ENCODE peak calls at places on chromosome 14, in six cellular contexts. C is astrocyte of the spinal cord, R is kidney, E is gastrocnemius medialis, Z is HFF-Myc, B is natural killer cell. F is an unnamed sample.

GRCh38 chr14:54699087-54699530 is 132.2 kb downstream of the SAMD4A start:
- DNase-seq in C (no peak), R (no peak), E (peak; percentile 84), Z (no peak), B (no peak), F (no peak)

GRCh38 chr14:34873591-34874385 is 1.4 kb downstream of the BAZ1A start:
- DNase-seq in C (peak; percentile 71), R (peak; percentile 95), E (peak; percentile 69), Z (peak; percentile 47), B (peak; percentile 82), F (peak; percentile 93)

GRCh38 chr14:68753696-68754095 is 39.2 kb downstream of the ZFP36L1 start:
- DNase-seq in C (no peak), R (no peak), E (no peak), Z (peak; percentile 24), B (no peak), F (no peak)

GRCh38 chr14:103115845-103116572 is 7.3 kb upstream of the TNFAIP2 start:
- DNase-seq in C (no peak), R (no peak), E (no peak), Z (no peak), B (no peak), F (no peak)

GRCh38 chr14:66624319-66624937 is 116.5 kb downstream of the GPHN start:
- DNase-seq in C (peak; percentile 72), R (no peak), E (no peak), Z (peak; percentile 44), B (no peak), F (peak; percentile 29)

GRCh38 chr14:91211017-91211416 is 33.5 kb downstream of the GPR68 start:
- DNase-seq in C (no peak), R (no peak), E (no peak), Z (no peak), B (no peak), F (no peak)

GRCh38 chr14:50272498-50272897 is 39.5 kb downstream of the L2HGDH start:
- DNase-seq in C (no peak), R (no peak), E (no peak), Z (no peak), B (no peak), F (no peak)

GRCh38 chr14:35628989-35629388 is 95.0 kb downstream of the INSM2 start:
- DNase-seq in C (no peak), R (no peak), E (no peak), Z (no peak), B (no peak), F (no peak)

GRCh38 chr14:54901380-54902142 is 1.1 kb downstream of the GCH1 start:
- DNase-seq in C (no peak), R (no peak), E (no peak), Z (no peak), B (peak; percentile 22), F (peak; percentile 48)

GRCh38 chr14:97603201-97603600 is 806.0 kb downstream of the VRK1 start:
- DNase-seq in C (no peak), R (no peak), E (no peak), Z (no peak), B (no peak), F (no peak)

GRCh38 chr14:30064454-30064853 is 136.8 kb upstream of the PRKD1 start:
- DNase-seq in C (no peak), R (no peak), E (no peak), Z (no peak), B (no peak), F (no peak)

GRCh38 chr14:38042356-38042755 is 165.3 kb upstream of the SSTR1 start:
- DNase-seq in C (peak; percentile 65), R (no peak), E (no peak), Z (peak; percentile 63), B (no peak), F (no peak)

GRCh38 chr14:87745507-87746118 is 247.4 kb downstream of the GALC start:
- DNase-seq in C (peak; percentile 2), R (no peak), E (no peak), Z (peak; percentile 30), B (no peak), F (no peak)

GRCh38 chr14:49863483-49864262 is 11.1 kb upstream of the NEMF start:
- DNase-seq in C (peak; percentile 12), R (no peak), E (no peak), Z (no peak), B (no peak), F (no peak)

GRCh38 chr14:32109676-32110075 is 32.6 kb downstream of the ARHGAP5 start:
- DNase-seq in C (peak; percentile 77), R (no peak), E (no peak), Z (peak; percentile 31), B (no peak), F (no peak)

GRCh38 chr14:35480119-35480769 is 53.7 kb upstream of the INSM2 start:
- DNase-seq in C (no peak), R (no peak), E (no peak), Z (no peak), B (no peak), F (no peak)

GRCh38 chr14:50839048-50839447 is 8.1 kb upstream of the NIN start:
- DNase-seq in C (no peak), R (no peak), E (no peak), Z (no peak), B (no peak), F (no peak)

GRCh38 chr14:66634876-66635275 is 126.9 kb downstream of the GPHN start:
- DNase-seq in C (no peak), R (no peak), E (no peak), Z (no peak), B (no peak), F (no peak)

DNA sequence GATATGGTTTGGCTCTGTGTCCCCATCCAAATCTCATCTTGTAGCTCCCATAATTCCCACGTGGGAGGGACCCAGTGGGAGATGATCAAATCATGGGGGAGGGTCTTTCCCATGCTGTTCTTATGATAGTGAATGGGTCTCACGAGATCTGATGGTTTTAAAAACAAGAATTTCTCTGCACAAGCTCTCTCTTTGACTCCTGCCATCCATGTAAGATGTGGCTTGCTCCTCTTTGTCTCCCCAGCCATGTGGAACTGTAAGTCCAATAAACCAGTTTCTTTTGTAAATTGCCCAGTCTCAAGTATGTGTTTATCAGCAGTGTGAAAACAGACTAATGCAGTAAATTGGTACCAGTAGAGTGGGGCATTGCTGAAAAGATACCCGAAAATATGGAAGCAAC is 146.2 kb downstream of the DPF3 start:
- DNase-seq in C (no peak), R (no peak), E (no peak), Z (no peak), B (no peak), F (no peak)
- TF ChIP-seq CTCF in C (no peak), R (no peak), E (no peak), Z (no peak), B (no peak), F (no peak)

GRCh38 chr14:104715416-104715815 is 8.6 kb upstream of the ADSS1 start:
- DNase-seq in C (no peak), R (no peak), E (no peak), Z (no peak), B (no peak), F (no peak)
- TF ChIP-seq CTCF in C (no peak), R (no peak), E (no peak), Z (no peak), B (no peak), F (no peak)

GRCh38 chr14:23361320-23361719 is 3.7 kb downstream of the EFS start:
- DNase-seq in C (peak; percentile 54), R (no peak), E (no peak), Z (no peak), B (no peak), F (no peak)

GRCh38 chr14:23364164-23364571 is 804 bp downstream of the EFS start:
- DNase-seq in C (no peak), R (peak; percentile 63), E (no peak), Z (no peak), B (no peak), F (no peak)

GRCh38 chr14:23361763-23362162 is 3.2 kb downstream of the EFS start:
- DNase-seq in C (no peak), R (no peak), E (no peak), Z (no peak), B (no peak), F (no peak)

GRCh38 chr14:23360496-23360895 is 4.5 kb downstream of the EFS start:
- DNase-seq in C (no peak), R (no peak), E (no peak), Z (no peak), B (no peak), F (no peak)

DNA sequence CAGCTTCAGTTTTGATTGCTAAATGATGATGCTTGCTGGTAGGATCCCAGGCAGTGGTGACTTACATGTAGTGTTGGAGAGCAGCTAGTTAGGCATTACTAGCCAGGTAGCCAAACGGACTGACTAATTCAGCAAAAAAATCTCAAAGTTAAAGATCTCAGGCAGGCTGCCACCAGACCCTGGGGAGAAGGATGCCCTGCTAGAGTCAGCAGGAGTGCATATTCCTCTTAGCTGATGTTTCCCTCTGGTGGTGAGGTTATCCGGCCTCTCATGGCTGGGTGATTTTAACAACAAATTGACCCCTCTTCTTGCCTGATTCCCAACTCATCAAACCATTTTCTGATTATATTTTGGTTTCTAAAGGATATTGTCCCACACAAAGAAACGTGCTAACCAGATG is 2.8 kb downstream of the EFS start:
- DNase-seq in C (peak; percentile 14), R (no peak), E (no peak), Z (no peak), B (no peak), F (no peak)
- TF ChIP-seq CTCF in C (peak; percentile 31), R (no peak), E (no peak), Z (no peak), B (no peak), F (no peak)

GRCh38 chr14:79631276-79631675 is 580.0 kb downstream of the DIO2 start:
- DNase-seq in C (no peak), R (peak; percentile 59), E (no peak), Z (no peak), B (no peak), F (no peak)
- TF ChIP-seq CTCF in C (no peak), R (no peak), E (no peak), Z (no peak), B (no peak), F (no peak)

GRCh38 chr14:96098309-96098998 is 59.3 kb downstream of the C14orf132 start:
- DNase-seq in C (peak; percentile 53), R (no peak), E (no peak), Z (peak; percentile 60), B (no peak), F (peak; percentile 58)
- TF ChIP-seq CTCF in C (peak; percentile 88), R (peak; percentile 45), E (peak; percentile 23), Z (peak; percentile 90), B (no peak), F (peak; percentile 75)